ENCODE peak calls at places on chromosomes 7 and 10, in six cellular contexts. Z is mesendoderm, A is left ventricle myocardium inferior, Y is tibial artery, B is thoracic aorta, E is astrocyte. T is an unnamed sample.
A peak's percentile ranks its signal among the peaks of the same experiment; 100 is the strongest.

GRCh38 chr7:108452707-108453106 is 3.5 kb downstream of the NRCAM start:
- DNase-seq in Z (peak; percentile 38), A (no peak), Y (no peak), B (no peak), E (no peak), T (no peak)

GRCh38 chr10:90862908-90863514 is 5.2 kb upstream of the HTR7 start:
- DNase-seq in Z (peak; percentile 35), A (no peak), Y (no peak), B (no peak), E (no peak), T (no peak)

GRCh38 chr7:99083068-99083651 is 60.7 kb downstream of the SMURF1 start:
- DNase-seq in Z (no peak), A (no peak), Y (no peak), B (no peak), E (peak; percentile 29), T (no peak)

GRCh38 chr7:114859477-114859876 is 62.4 kb upstream of the MDFIC start:
- DNase-seq in Z (no peak), A (no peak), Y (no peak), B (no peak), E (no peak), T (no peak)

GRCh38 chr7:130356121-130356759 is 11.6 kb downstream of the CPA5 start:
- DNase-seq in Z (peak; percentile 99), A (peak; percentile 31), Y (peak; percentile 34), B (no peak), E (peak; percentile 99), T (peak; percentile 60)

GRCh38 chr7:93715234-93715633 is 140.7 kb upstream of the CALCR start:
- DNase-seq in Z (peak; percentile 77), A (peak; percentile 26), Y (peak; percentile 34), B (no peak), E (peak; percentile 18), T (peak; percentile 65)

GRCh38 chr10:49398000-49398861 is 2.3 kb upstream of the DRGX start:
- DNase-seq in Z (peak; percentile 76), A (peak; percentile 55), Y (peak; percentile 33), B (no peak), E (peak; percentile 15), T (peak; percentile 57)

GRCh38 chr7:13778967-13779366 is 210.5 kb downstream of the ETV1 start:
- DNase-seq in Z (no peak), A (no peak), Y (no peak), B (no peak), E (peak; percentile 59), T (no peak)

GRCh38 chr7:114431198-114431597 is 16.6 kb downstream of the FOXP2 start:
- DNase-seq in Z (no peak), A (no peak), Y (no peak), B (no peak), E (no peak), T (no peak)

GRCh38 chr10:99667108-99667751 is 7.9 kb downstream of the ENTPD7 start:
- DNase-seq in Z (no peak), A (no peak), Y (no peak), B (no peak), E (peak; percentile 97), T (no peak)

GRCh38 chr7:94145602-94146001 is 141.4 kb upstream of the BET1 start:
- DNase-seq in Z (no peak), A (no peak), Y (no peak), B (no peak), E (no peak), T (no peak)

GRCh38 chr7:95632609-95633008 is 36.3 kb upstream of the PDK4 start:
- DNase-seq in Z (no peak), A (no peak), Y (peak; percentile 53), B (no peak), E (peak; percentile 41), T (no peak)

GRCh38 chr7:63073286-63073685 is 925.4 kb upstream of the ZNF722 start:
- DNase-seq in Z (no peak), A (no peak), Y (no peak), B (no peak), E (no peak), T (no peak)

GRCh38 chr7:136971776-136972175 is 103.3 kb downstream of the CHRM2 start:
- DNase-seq in Z (no peak), A (no peak), Y (no peak), B (no peak), E (no peak), T (no peak)

GRCh38 chr10:124318811-124319210 is 99.9 kb downstream of the OAT start:
- DNase-seq in Z (no peak), A (no peak), Y (no peak), B (no peak), E (no peak), T (no peak)

GRCh38 chr7:64880322-64881297 is 22.5 kb upstream of the ZNF273 start:
- DNase-seq in Z (no peak), A (no peak), Y (no peak), B (no peak), E (no peak), T (no peak)

GRCh38 chr7:33719059-33719581 is 186.2 kb upstream of the BMPER start:
- DNase-seq in Z (no peak), A (peak; percentile 67), Y (peak; percentile 39), B (peak; percentile 21), E (no peak), T (peak; percentile 67)

GRCh38 chr10:115029452-115030375 is 63.5 kb upstream of the ATRNL1 start:
- DNase-seq in Z (no peak), A (no peak), Y (no peak), B (no peak), E (no peak), T (no peak)

GRCh38 chr7:21675255-21675654 is 132.4 kb downstream of the DNAH11 start:
- DNase-seq in Z (peak; percentile 51), A (no peak), Y (no peak), B (no peak), E (no peak), T (no peak)

GRCh38 chr10:44261710-44262455 is 123.0 kb downstream of the CXCL12 start:
- DNase-seq in Z (no peak), A (no peak), Y (no peak), B (no peak), E (peak; percentile 36), T (peak; percentile 50)

GRCh38 chr7:39624202-39624807 is 933 bp downstream of the RALA start:
- DNase-seq in Z (peak; percentile 40), A (no peak), Y (no peak), B (no peak), E (no peak), T (no peak)

GRCh38 chr10:45526309-45526708 is 146.3 kb downstream of the ZFAND4 start:
- DNase-seq in Z (no peak), A (no peak), Y (no peak), B (no peak), E (no peak), T (no peak)

GRCh38 chr10:91891285-91892001 is 17.8 kb downstream of the FGFBP3 start:
- DNase-seq in Z (no peak), A (no peak), Y (no peak), B (no peak), E (peak; percentile 25), T (no peak)

GRCh38 chr7:82012453-82012852 is 242.6 kb upstream of the HGF start:
- DNase-seq in Z (no peak), A (no peak), Y (no peak), B (no peak), E (no peak), T (no peak)

GRCh38 chr7:77679608-77680007 is 16.7 kb upstream of the RSBN1L start:
- DNase-seq in Z (no peak), A (no peak), Y (no peak), B (no peak), E (no peak), T (no peak)

GRCh38 chr7:17488829-17489228 is 190.4 kb downstream of the AHR start:
- DNase-seq in Z (no peak), A (no peak), Y (no peak), B (no peak), E (no peak), T (no peak)

GRCh38 chr10:58457761-58458616 is 54.7 kb upstream of the BICC1 start:
- DNase-seq in Z (no peak), A (peak; percentile 52), Y (peak; percentile 65), B (no peak), E (peak; percentile 100), T (peak; percentile 65)

GRCh38 chr7:149791411-149792219 is 18.2 kb upstream of the ZNF467 start:
- DNase-seq in Z (no peak), A (no peak), Y (no peak), B (no peak), E (no peak), T (no peak)

GRCh38 chr10:120076966-120077706 is 184.6 kb downstream of the SEC23IP start:
- DNase-seq in Z (no peak), A (no peak), Y (no peak), B (no peak), E (no peak), T (no peak)

GRCh38 chr10:60424971-60425370 is 35.3 kb upstream of the ANK3 start:
- DNase-seq in Z (no peak), A (no peak), Y (no peak), B (no peak), E (no peak), T (no peak)

GRCh38 chr10:95354130-95354529 is 63.3 kb upstream of the PDLIM1 start:
- DNase-seq in Z (no peak), A (no peak), Y (no peak), B (no peak), E (no peak), T (no peak)

GRCh38 chr10:6345404-6345803 is 142.7 kb downstream of the PFKFB3 start:
- DNase-seq in Z (no peak), A (no peak), Y (no peak), B (no peak), E (no peak), T (no peak)
- H3K4me3 ChIP-seq in Z (no peak overlapping the region), A (no peak overlapping the region), Y (no peak overlapping the region), B (no peak overlapping the region), E (no peak overlapping the region), T (no peak overlapping the region)

GRCh38 chr7:157380416-157380815 is 43.6 kb downstream of the DNAJB6 start:
- DNase-seq in Z (no peak), A (no peak), Y (no peak), B (no peak), E (no peak), T (no peak)
- H3K27ac ChIP-seq in Z (no peak overlapping the region), A (no peak overlapping the region), Y (no peak overlapping the region), B (no peak overlapping the region), E (no peak overlapping the region), T (no peak overlapping the region)

DNA sequence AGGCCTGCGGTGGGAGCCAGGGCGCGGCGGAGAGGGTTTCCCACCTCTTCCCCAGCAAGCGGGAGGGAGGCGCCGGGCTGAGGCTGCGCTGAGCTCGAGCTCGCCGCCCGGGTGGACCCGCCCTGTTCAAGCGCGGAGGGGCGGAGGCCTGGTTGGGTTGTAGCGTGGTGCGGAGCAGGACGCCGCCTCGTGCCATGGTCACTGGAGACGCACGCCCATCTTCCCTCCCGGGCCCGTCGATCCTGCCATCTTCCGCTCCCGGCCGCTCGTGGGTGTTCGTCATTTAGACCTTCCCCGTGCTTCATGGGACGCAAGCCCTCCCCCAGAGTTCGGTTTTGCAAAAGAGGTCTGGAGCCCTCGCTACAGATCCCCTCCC is 9.3 kb upstream of the EN2 start:
- DNase-seq in Z (peak; percentile 51), A (no peak), Y (no peak), B (no peak), E (no peak), T (no peak)
- H3K27me3 ChIP-seq in Z (peaks cover 61% of the 10 kb centered on the region), A (peaks cover 96% of the 10 kb centered on the region), Y (peaks cover 74% of the 10 kb centered on the region), B (peaks cover 13% of the 10 kb centered on the region), E (peaks cover 67% of the 10 kb centered on the region), T (peaks cover 72% of the 10 kb centered on the region)

DNA sequence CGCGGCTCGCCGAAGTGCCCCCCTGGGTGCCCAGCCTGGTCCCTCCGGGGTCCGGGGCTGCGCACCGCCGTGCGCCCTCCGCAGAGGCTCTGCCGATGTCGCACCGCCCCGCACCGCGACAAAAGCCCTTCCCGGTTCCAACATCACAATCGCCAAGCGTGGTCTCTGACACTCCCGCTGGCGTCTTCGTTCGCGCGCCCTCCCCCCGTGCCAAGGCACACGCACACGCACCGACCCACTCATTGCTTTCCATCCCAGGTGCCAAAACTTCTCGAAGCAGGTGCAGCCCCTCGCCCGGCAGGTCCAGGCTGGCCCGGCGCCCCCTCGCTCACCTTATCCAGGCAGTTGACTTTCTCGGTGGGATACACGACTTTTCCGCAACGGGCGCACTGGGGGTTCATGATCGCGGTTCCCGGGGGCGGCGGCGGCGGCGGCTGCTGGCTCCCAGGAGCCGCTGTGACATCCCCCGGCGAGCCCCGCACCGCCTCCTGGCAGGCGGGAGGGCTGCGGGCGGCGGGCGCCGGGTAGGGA is 276.4 kb upstream of the NEBL start:
- DNase-seq in Z (peak; percentile 28), A (no peak), Y (no peak), B (no peak), E (no peak), T (no peak)
- H3K4me3 ChIP-seq in Z (peak overlapping the region; percentile 51), A (peak overlapping the region; percentile 75), Y (peak overlapping the region; percentile 55), B (peak overlapping the region; percentile 69), E (peak overlapping the region; percentile 59), T (peak overlapping the region; percentile 52)